ENCODE peak calls at places on chromosomes 11 and 22, in four cellular contexts. G is tibial nerve, H is psoas muscle, L is ovary. V is an unnamed sample.

GRCh38 chr11:59679347-59679746 is 10.5 kb upstream of the PATL1 start:
- DNase-seq in G (no peak), H (no peak), L (no peak), V (no peak)

GRCh38 chr11:110430267-110431211 is 791 bp downstream of the FDX1 start:
- DNase-seq in G (no peak), H (no peak), L (peak; percentile 20), V (no peak)

GRCh38 chr11:35142481-35143207 is 3.7 kb downstream of the CD44 start:
- DNase-seq in G (no peak), H (no peak), L (no peak), V (no peak)

GRCh38 chr22:24379536-24379935 is 47.9 kb upstream of the ADORA2A start:
- DNase-seq in G (no peak), H (no peak), L (no peak), V (no peak)

GRCh38 chr11:656866-657265 is 19.8 kb downstream of the DRD4 start:
- DNase-seq in G (no peak), H (no peak), L (no peak), V (no peak)

GRCh38 chr11:12376259-12376971 is 956 bp upstream of the PARVA start:
- DNase-seq in G (no peak), H (peak; percentile 59), L (peak; percentile 69), V (peak; percentile 50)

GRCh38 chr11:80960331-80961095 is 1519.7 kb upstream of the TENM4 start:
- DNase-seq in G (no peak), H (no peak), L (no peak), V (no peak)

GRCh38 chr11:92154611-92155010 is 70.0 kb upstream of the FAT3 start:
- DNase-seq in G (no peak), H (no peak), L (no peak), V (no peak)

GRCh38 chr11:44711772-44712608 is 14.8 kb upstream of the TSPAN18 start:
- DNase-seq in G (no peak), H (no peak), L (no peak), V (no peak)

GRCh38 chr11:22078063-22078462 is 114.8 kb upstream of the ANO5 start:
- DNase-seq in G (no peak), H (no peak), L (no peak), V (no peak)

GRCh38 chr11:35216962-35217667 is 78.1 kb downstream of the CD44 start:
- DNase-seq in G (no peak), H (no peak), L (no peak), V (no peak)

GRCh38 chr11:16815047-16815767 is 76.8 kb downstream of the C11orf58 start:
- DNase-seq in G (peak; percentile 45), H (peak; percentile 74), L (peak; percentile 44), V (peak; percentile 71)

GRCh38 chr11:83087035-83087434 is 15.3 kb upstream of the RAB30 start:
- DNase-seq in G (no peak), H (no peak), L (no peak), V (no peak)

GRCh38 chr22:38172489-38173155 is 9.0 kb downstream of the PLA2G6 start:
- DNase-seq in G (no peak), H (peak; percentile 60), L (peak; percentile 57), V (peak; percentile 76)

GRCh38 chr11:86183694-86184093 is 60.9 kb upstream of the EED start:
- DNase-seq in G (no peak), H (no peak), L (no peak), V (no peak)

GRCh38 chr22:23251445-23252093 is 71.3 kb downstream of the BCR start:
- DNase-seq in G (no peak), H (no peak), L (no peak), V (no peak)

GRCh38 chr22:26892401-26893033 is 235.1 kb downstream of the MIAT start:
- DNase-seq in G (no peak), H (no peak), L (peak; percentile 23), V (no peak)

GRCh38 chr22:42283288-42284229 is 13.1 kb upstream of the TCF20 start:
- DNase-seq in G (no peak), H (no peak), L (peak; percentile 33), V (no peak)

GRCh38 chr11:94767701-94768601 is at the start of gene AMOTL1:
- DNase-seq in G (peak; percentile 80), H (peak; percentile 94), L (peak; percentile 81), V (peak; percentile 90)

GRCh38 chr11:32060063-32060462 is 30.8 kb upstream of the RCN1 start:
- DNase-seq in G (no peak), H (no peak), L (no peak), V (no peak)

GRCh38 chr11:119977881-119978280 is 160.0 kb downstream of the TRIM29 start:
- DNase-seq in G (no peak), H (no peak), L (no peak), V (no peak)

GRCh38 chr11:46352063-46352841 is 5.0 kb downstream of the DGKZ start:
- DNase-seq in G (no peak), H (peak; percentile 73), L (peak; percentile 55), V (no peak)

GRCh38 chr11:130947481-130947880 is 31.2 kb upstream of the SNX19 start:
- DNase-seq in G (no peak), H (no peak), L (no peak), V (no peak)

GRCh38 chr22:22996511-22997261 is 73.6 kb upstream of the GNAZ start:
- DNase-seq in G (no peak), H (no peak), L (no peak), V (no peak)

GRCh38 chr22:38731703-38732161 is 24.1 kb downstream of the SUN2 start:
- DNase-seq in G (no peak), H (no peak), L (no peak), V (no peak)

GRCh38 chr11:113505046-113505445 is 29.8 kb upstream of the DRD2 start:
- DNase-seq in G (no peak), H (no peak), L (no peak), V (no peak)

GRCh38 chr11:7677071-7677470 is 3.8 kb upstream of the CYB5R2 start:
- DNase-seq in G (no peak), H (no peak), L (no peak), V (no peak)

GRCh38 chr11:108035690-108036089 is 27.0 kb downstream of the CUL5 start:
- DNase-seq in G (no peak), H (no peak), L (no peak), V (no peak)

GRCh38 chr11:118144869-118145268 is 7.8 kb downstream of the SCN4B start:
- DNase-seq in G (no peak), H (no peak), L (no peak), V (no peak)
- H3K4me3 ChIP-seq in G (no peak overlapping the region), H (peak overlapping the region; percentile 67), L (no peak overlapping the region), V (peak overlapping the region; percentile 66)

DNA sequence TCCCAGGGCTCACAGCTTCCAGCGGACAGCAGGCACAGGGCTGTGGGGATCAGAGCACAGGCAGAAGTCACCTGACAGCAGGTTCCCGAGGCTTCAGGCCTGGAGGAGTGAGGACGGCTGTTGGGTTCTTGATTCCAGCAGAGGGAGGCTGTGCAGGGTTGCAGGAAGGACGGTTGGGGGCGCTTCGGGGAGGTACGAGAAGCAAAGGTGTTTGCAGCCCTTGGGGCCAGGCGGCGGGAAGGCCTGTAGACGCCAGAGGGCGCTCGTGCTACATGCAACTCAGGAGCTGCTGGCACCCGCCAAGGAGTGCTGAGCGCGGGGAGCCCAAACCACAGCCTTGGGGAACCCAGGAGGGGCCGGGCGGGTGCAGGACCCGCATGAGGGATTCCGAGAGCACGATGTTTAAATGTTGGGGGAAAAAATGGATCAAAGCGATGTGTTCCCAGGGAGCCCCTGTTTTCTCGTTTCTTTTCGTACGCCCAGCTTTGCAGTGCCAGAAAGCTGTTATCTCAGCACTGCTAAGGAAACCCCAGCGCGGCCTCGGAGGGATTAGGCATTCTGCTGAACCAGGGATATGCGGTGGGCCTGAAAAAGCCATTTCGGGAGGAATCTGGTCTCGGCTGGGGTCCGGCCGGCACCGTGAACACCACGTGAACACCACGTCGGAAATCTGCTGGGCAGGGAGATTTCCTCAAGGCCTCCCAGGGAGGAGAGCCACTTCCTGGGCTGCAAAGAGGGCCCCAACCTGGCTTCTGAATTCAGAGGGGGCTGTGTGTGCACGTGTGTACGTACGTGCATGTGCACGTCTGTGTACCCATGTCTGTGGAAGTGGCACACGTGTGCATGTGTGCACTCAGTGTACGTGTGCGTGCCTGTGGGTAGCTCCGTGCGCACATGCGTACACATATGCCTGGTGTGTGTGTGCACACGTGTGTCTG is 88.2 kb downstream of the KCNQ1 start:
- DNase-seq in G (peak; percentile 85), H (peak; percentile 88), L (peak; percentile 94), V (peak; percentile 89)
- H3K4me3 ChIP-seq in G (no peak overlapping the region), H (peak overlapping the region; percentile 53), L (peak overlapping the region; percentile 14), V (peak overlapping the region; percentile 49)

GRCh38 chr11:122690801-122691649 is 35.5 kb downstream of the UBASH3B start:
- DNase-seq in G (no peak), H (no peak), L (no peak), V (no peak)
- H3K4me3 ChIP-seq in G (peak overlapping the region; percentile 27), H (peak overlapping the region; percentile 39), L (no peak overlapping the region), V (peak overlapping the region; percentile 57)

GRCh38 chr22:40436460-40437431 is 66.4 kb downstream of the SGSM3 start:
- DNase-seq in G (no peak), H (no peak), L (peak; percentile 63), V (peak; percentile 41)
- H3K4me3 ChIP-seq in G (peak overlapping the region; percentile 27), H (peak overlapping the region; percentile 51), L (peak overlapping the region; percentile 27), V (peak overlapping the region; percentile 47)

V was measured in left ventricle myocardium inferior.